ENCODE peak calls at places on chromosomes 12 and 14, in five cellular contexts. P is sigmoid colon, R is tibial nerve, F is IMR-90, T is Calu3. X is an unnamed sample.

GRCh38 chr12:102512523-102512922 is 32.2 kb upstream of the IGF1 start:
- DNase-seq in F (no peak), P (no peak), R (no peak), T (no peak), X (no peak)

GRCh38 chr14:100664841-100665425 is 61.8 kb upstream of the DLK1 start:
- DNase-seq in F (peak), R (no peak), P (peak), T (no peak), X (no peak)

GRCh38 chr12:107365703-107366102 is 272.4 kb upstream of the CRY1 start:
- DNase-seq in P (no peak), R (no peak), F (no peak), T (no peak), X (no peak)

GRCh38 chr12:111314949-111315539 is 53.9 kb downstream of the PHETA1 start:
- DNase-seq in T (no peak), F (no peak), P (no peak), R (no peak), X (no peak)

GRCh38 chr12:69524331-69524630 is 54.1 kb downstream of the FRS2 start:
- DNase-seq in F (no peak), T (no peak), P (no peak), R (no peak), X (no peak)

GRCh38 chr12:2295941-2296461 is 243.2 kb downstream of the CACNA1C start:
- DNase-seq in R (no peak), P (peak), F (peak), T (no peak), X (no peak)

GRCh38 chr12:5096241-5096880 is 52.7 kb downstream of the KCNA5 start:
- DNase-seq in T (no peak), R (no peak), P (no peak), F (peak), X (no peak)

GRCh38 chr12:95304673-95305198 is 87.1 kb downstream of the VEZT start:
- DNase-seq in R (no peak), F (peak), P (no peak), T (no peak), X (no peak)

GRCh38 chr14:58638231-58639205 is 756 bp downstream of the DACT1 start:
- DNase-seq in P (peak), F (peak), T (peak), R (no peak), X (peak)

GRCh38 chr14:98136019-98136418 is 1136.0 kb downstream of the BCL11B start:
- DNase-seq in F (no peak), R (no peak), T (no peak), P (no peak), X (no peak)

GRCh38 chr12:45388545-45388944 is 172.7 kb downstream of the ANO6 start:
- DNase-seq in P (no peak), F (peak), T (peak), R (no peak), X (peak)

GRCh38 chr12:72267974-72268373 is 4.2 kb upstream of the TRHDE start:
- DNase-seq in R (no peak), T (no peak), P (no peak), F (peak), X (no peak)

GRCh38 chr14:89004195-89004594 is 179.7 kb downstream of the TTC8 start:
- DNase-seq in T (no peak), P (no peak), F (peak), R (no peak), X (no peak)

GRCh38 chr14:55867726-55868125 is 250.5 kb upstream of the PELI2 start:
- DNase-seq in R (no peak), P (no peak), F (peak), T (no peak), X (no peak)

GRCh38 chr12:118373628-118374027 is 921 bp upstream of the TAOK3 start:
- DNase-seq in P (no peak), R (no peak), T (no peak), F (no peak), X (no peak)

GRCh38 chr14:72741836-72742681 is 151.8 kb downstream of the DPF3 start:
- DNase-seq in P (no peak), T (no peak), R (no peak), F (no peak), X (no peak)

GRCh38 chr12:24496755-24497154 is 452.1 kb downstream of the BCAT1 start:
- DNase-seq in T (no peak), R (no peak), P (no peak), F (peak), X (no peak)

GRCh38 chr12:118064608-118065007 is 3.6 kb upstream of the WSB2 start:
- DNase-seq in R (no peak), F (no peak), P (no peak), T (no peak), X (no peak)

GRCh38 chr12:30548203-30548602 is 147.5 kb downstream of the IPO8 start:
- DNase-seq in T (no peak), R (no peak), P (no peak), F (no peak), X (no peak)

GRCh38 chr12:10551375-10551774 is 45.7 kb downstream of the EIF2S3B start:
- DNase-seq in P (no peak), T (no peak), F (no peak), R (no peak), X (no peak)

GRCh38 chr12:131075194-131075593 is 121.5 kb downstream of the ADGRD1 start:
- DNase-seq in T (no peak), F (no peak), R (no peak), P (no peak), X (no peak)

GRCh38 chr12:89427508-89428156 is 75.3 kb upstream of the DUSP6 start:
- DNase-seq in F (no peak), R (no peak), T (no peak), P (no peak), X (no peak)

GRCh38 chr14:58978336-58978735 is 210.1 kb upstream of the DAAM1 start:
- DNase-seq in P (no peak), T (no peak), F (peak), R (no peak), X (no peak)

GRCh38 chr12:109833307-109834189 is at the start of gene TRPV4:
- DNase-seq in R (no peak), T (peak), F (peak), P (no peak), X (no peak)

GRCh38 chr14:53151867-53152626 is 1.1 kb downstream of the DDHD1 start:
- DNase-seq in F (peak), T (peak), R (peak), P (peak), X (peak)

GRCh38 chr14:65414961-65415589 is 2.5 kb downstream of the FUT8 start:
- DNase-seq in P (no peak), T (peak), F (peak), R (no peak), X (no peak)

GRCh38 chr14:68507544-68508081 is 285.3 kb downstream of the ZFP36L1 start:
- DNase-seq in F (no peak), P (no peak), T (no peak), R (no peak), X (no peak)

GRCh38 chr14:73452341-73453191 is 5.8 kb downstream of the NUMB start:
- DNase-seq in R (no peak), P (no peak), F (peak), T (no peak), X (no peak)

GRCh38 chr14:24630872-24631477 is 3.0 kb downstream of the GZMB start:
- DNase-seq in P (no peak), T (peak), F (peak), R (no peak), X (no peak)